ENCODE peak calls at places on chromosomes 16 and 17, in eight cellular contexts. O is ovary; W is CD4-positive, alpha-beta memory T cell; F is aorta; J is CD8-positive, alpha-beta memory T cell; E is GM23248; B is heart right ventricle; A is breast epithelium. Z is an unnamed sample.

GRCh38 chr16:89779917-89780316 is 36.5 kb downstream of the FANCA start:
- DNase-seq in O (no peak), W (no peak), F (no peak), J (no peak), E (no peak), B (no peak), A (no peak), Z (no peak)

GRCh38 chr17:40443196-40443987 is at the start of gene IGFBP4:
- DNase-seq in O (peak; percentile 92), W (peak; percentile 64), F (peak; percentile 94), J (peak; percentile 62), E (peak; percentile 90), B (peak; percentile 86), A (peak; percentile 81), Z (no peak)

GRCh38 chr16:57256601-57257395 is 11.7 kb downstream of the ARL2BP start:
- DNase-seq in O (no peak), W (no peak), F (peak; percentile 64), J (no peak), E (no peak), B (no peak), A (no peak), Z (no peak)

GRCh38 chr17:74945543-74945942 is 9.8 kb downstream of the OTOP3 start:
- DNase-seq in O (no peak), W (no peak), F (no peak), J (no peak), E (no peak), B (no peak), A (no peak), Z (no peak)

GRCh38 chr17:27471321-27472269 is 15.3 kb downstream of the KSR1 start:
- DNase-seq in O (no peak), W (peak; percentile 39), F (no peak), J (no peak), E (peak; percentile 43), B (no peak), A (no peak), Z (no peak)

GRCh38 chr17:82655038-82655479 is 6.8 kb upstream of the WDR45B start:
- DNase-seq in O (no peak), W (no peak), F (peak; percentile 64), J (no peak), E (no peak), B (no peak), A (no peak), Z (no peak)

GRCh38 chr17:64437944-64438525 is 10.9 kb upstream of the MILR1 start:
- DNase-seq in O (no peak), W (no peak), F (no peak), J (no peak), E (no peak), B (no peak), A (no peak), Z (no peak)

GRCh38 chr16:53129281-53130192 is 74.7 kb downstream of the CHD9 start:
- DNase-seq in O (no peak), W (no peak), F (no peak), J (no peak), E (peak; percentile 55), B (no peak), A (no peak), Z (no peak)

GRCh38 chr17:48439473-48439872 is 9.5 kb upstream of the SKAP1 start:
- DNase-seq in O (no peak), W (peak; percentile 43), F (no peak), J (no peak), E (no peak), B (no peak), A (no peak), Z (no peak)

GRCh38 chr17:69466905-69467630 is 52.6 kb downstream of the MAP2K6 start:
- DNase-seq in O (no peak), W (no peak), F (no peak), J (no peak), E (peak; percentile 22), B (no peak), A (no peak), Z (no peak)

GRCh38 chr16:70252355-70252988 is 732 bp upstream of the EXOSC6 start:
- DNase-seq in O (no peak), W (no peak), F (peak; percentile 68), J (no peak), E (peak; percentile 52), B (no peak), A (no peak), Z (no peak)

GRCh38 chr16:56518435-56518834 is 1.4 kb downstream of the BBS2 start:
- DNase-seq in O (no peak), W (no peak), F (no peak), J (no peak), E (no peak), B (no peak), A (no peak), Z (no peak)

GRCh38 chr17:57442914-57443571 is 186.7 kb downstream of the MSI2 start:
- DNase-seq in O (no peak), W (peak; percentile 46), F (peak; percentile 84), J (peak; percentile 29), E (peak; percentile 62), B (peak; percentile 52), A (no peak), Z (no peak)

GRCh38 chr17:78558181-78558850 is 18.9 kb downstream of the DNAH17 start:
- DNase-seq in O (no peak), W (no peak), F (no peak), J (no peak), E (peak; percentile 61), B (no peak), A (no peak), Z (no peak)

GRCh38 chr17:30832438-30832790 is 648 bp downstream of the ATAD5 start:
- DNase-seq in O (no peak), W (no peak), F (no peak), J (no peak), E (peak; percentile 19), B (no peak), A (no peak), Z (no peak)

DNA sequence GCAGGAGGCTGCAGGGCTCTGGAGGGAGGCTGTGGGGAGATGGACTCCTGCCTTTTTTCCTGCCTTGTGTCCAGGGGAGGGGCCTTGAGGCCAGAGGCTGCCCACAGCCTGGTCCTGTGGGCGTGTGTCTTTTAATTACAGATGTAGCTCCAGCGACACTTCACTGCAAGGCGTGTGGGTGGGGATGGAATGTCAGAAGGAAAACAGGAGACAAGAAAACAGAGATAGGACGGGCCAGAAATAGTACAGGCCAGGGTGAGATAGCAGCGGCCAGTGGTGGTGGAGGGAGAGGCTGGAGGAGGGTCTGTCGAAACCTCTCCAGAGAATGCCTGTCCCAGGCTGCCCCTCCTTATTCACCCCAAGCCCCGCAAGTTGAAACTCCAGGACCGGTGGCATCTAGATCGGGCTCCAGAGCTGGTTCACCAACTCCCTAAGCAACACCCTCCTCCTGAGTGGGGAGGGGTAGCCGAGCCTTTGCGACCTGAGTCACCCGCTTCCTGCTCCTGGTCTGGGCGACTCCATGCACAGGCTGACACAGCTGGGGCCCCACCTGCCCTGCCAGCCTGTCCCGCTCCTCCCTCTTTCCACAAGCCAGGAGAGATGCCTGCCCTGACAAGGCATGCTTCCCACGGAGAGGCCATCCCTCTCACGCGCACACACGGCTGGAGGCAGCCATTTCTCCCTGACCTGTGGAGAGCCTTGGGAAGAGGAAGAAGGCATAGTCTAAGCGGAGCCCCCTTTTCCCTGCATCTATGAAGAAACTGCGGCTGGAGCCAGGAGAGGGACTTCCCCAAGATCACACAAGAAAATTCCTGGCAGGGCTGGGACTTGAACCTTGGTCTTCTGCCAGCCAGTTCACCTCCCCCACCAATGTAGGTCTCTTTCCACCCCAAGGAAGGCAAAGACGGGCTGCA is 6.6 kb upstream of the JUP start:
- DNase-seq in O (peak; percentile 61), W (no peak), F (no peak), J (no peak), E (peak; percentile 57), B (peak; percentile 60), A (peak; percentile 87), Z (no peak)
- H3K27ac ChIP-seq in O (peak overlapping the region; percentile 22), W (no peak overlapping the region), F (no peak overlapping the region), J (peak overlapping the region; percentile 67), E (no peak overlapping the region), B (peak overlapping the region; percentile 95), A (peak overlapping the region; percentile 94), Z (no peak overlapping the region)

DNA sequence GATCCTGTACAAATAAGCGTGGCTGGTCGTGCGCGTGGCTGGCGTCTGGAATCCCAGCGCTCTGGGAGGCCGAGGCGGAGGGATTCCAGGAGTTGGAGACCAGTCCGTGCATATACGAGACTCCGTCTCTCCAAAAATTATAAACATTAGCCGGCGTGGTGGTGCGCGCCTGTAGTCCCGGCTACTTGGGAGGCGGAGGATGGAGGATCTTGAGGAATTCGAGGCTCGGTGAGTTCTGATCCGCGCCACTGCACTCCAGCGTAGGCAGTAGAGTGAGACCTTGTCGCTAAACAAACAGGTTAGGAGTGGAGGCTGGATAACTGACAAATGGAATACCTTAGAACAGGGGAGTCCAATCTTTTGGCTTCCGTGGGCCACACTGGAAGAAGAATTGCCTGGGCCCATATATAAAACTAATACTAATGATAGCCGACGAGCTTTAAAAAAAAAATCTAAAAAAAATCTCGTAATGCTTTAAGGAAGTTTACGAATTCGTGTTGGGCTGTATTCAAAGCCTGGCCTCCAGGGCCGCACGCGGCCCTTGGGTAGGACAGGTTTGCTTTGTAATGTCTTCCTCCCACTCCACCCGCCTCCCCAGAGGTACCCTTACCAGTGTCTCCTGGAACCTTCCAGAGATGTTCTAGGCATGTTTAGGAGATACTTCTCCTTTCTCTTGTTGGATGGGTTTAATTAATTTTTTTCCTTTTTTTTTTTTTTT is 909 bp upstream of the RSL1D1 start:
- DNase-seq in O (no peak), W (no peak), F (no peak), J (no peak), E (no peak), B (no peak), A (no peak), Z (no peak)
- H3K27ac ChIP-seq in O (peak overlapping the region; percentile 63), W (peak overlapping the region; percentile 94), F (peak overlapping the region; percentile 11), J (peak overlapping the region; percentile 87), E (peak overlapping the region; percentile 77), B (peak overlapping the region; percentile 75), A (peak overlapping the region; percentile 90), Z (no peak overlapping the region)

GRCh38 chr16:86388976-86389375 is 121.4 kb upstream of the FOXF1 start:
- DNase-seq in O (no peak), W (no peak), F (no peak), J (no peak), E (peak; percentile 49), B (no peak), A (no peak), Z (no peak)

GRCh38 chr16:86391486-86391885 is 118.8 kb upstream of the FOXF1 start:
- DNase-seq in O (no peak), W (no peak), F (no peak), J (no peak), E (no peak), B (no peak), A (no peak), Z (no peak)

GRCh38 chr16:86387461-86388440 is 122.6 kb upstream of the FOXF1 start:
- DNase-seq in O (no peak), W (no peak), F (no peak), J (no peak), E (peak; percentile 99), B (no peak), A (no peak), Z (no peak)

GRCh38 chr16:86390335-86390734 is 120.0 kb upstream of the FOXF1 start:
- DNase-seq in O (no peak), W (no peak), F (no peak), J (no peak), E (no peak), B (no peak), A (no peak), Z (no peak)

GRCh38 chr16:86389566-86390328 is 120.6 kb upstream of the FOXF1 start:
- DNase-seq in O (no peak), W (no peak), F (no peak), J (no peak), E (peak; percentile 58), B (no peak), A (no peak), Z (no peak)
- H3K27ac ChIP-seq in O (no peak overlapping the region), W (no peak overlapping the region), F (no peak overlapping the region), J (no peak overlapping the region), E (no peak overlapping the region), B (no peak overlapping the region), A (no peak overlapping the region), Z (no peak overlapping the region)

GRCh38 chr16:84726670-84727467 is 27.1 kb downstream of the USP10 start:
- DNase-seq in O (no peak), W (no peak), F (no peak), J (no peak), E (no peak), B (no peak), A (no peak), Z (no peak)
- H3K27ac ChIP-seq in O (no peak overlapping the region), W (no peak overlapping the region), F (no peak overlapping the region), J (no peak overlapping the region), E (no peak overlapping the region), B (no peak overlapping the region), A (peak overlapping the region; percentile 83), Z (peak overlapping the region; percentile 72)

Z was measured in caudate nucleus.